ENCODE peak calls at places on chromosomes 4 and X, in seven cellular contexts. Z is A549, O is transverse colon, S is H1, H is prostate gland, P is spleen, R is IMR-90. G is an unnamed sample. For H3K9me3, the result is how much of the 10 kb centered on the place peaks cover.

GRCh38 chr4:39568805-39569204 is 41.6 kb upstream of the UGDH start:
- DNase-seq in Z (no peak), O (no peak), S (no peak), H (peak), P (no peak), R (no peak), G (no peak)

GRCh38 chrX:37993857-37994619 is 12.3 kb upstream of the SYTL5 start:
- DNase-seq in Z (no peak), O (peak), S (peak), H (peak), P (no peak), R (no peak), G (no peak)

GRCh38 chr4:53185853-53186590 is 179.8 kb downstream of the SCFD2 start:
- DNase-seq in Z (no peak), O (no peak), S (no peak), H (no peak), P (no peak), R (peak), G (no peak)

GRCh38 chrX:38929966-38930421 is 128.7 kb downstream of the MID1IP1 start:
- DNase-seq in Z (no peak), O (no peak), S (no peak), H (no peak), P (no peak), R (peak), G (no peak)

GRCh38 chr4:141074098-141074878 is 59.0 kb downstream of the RNF150 start:
- DNase-seq in Z (no peak), O (no peak), S (no peak), H (no peak), P (no peak), R (no peak), G (no peak)

GRCh38 chr4:102736636-102737549 is 23.9 kb downstream of the MANBA start:
- DNase-seq in Z (no peak), O (no peak), S (no peak), H (no peak), P (no peak), R (no peak), G (no peak)

GRCh38 chr4:3514221-3514780 is 17.9 kb downstream of the LRPAP1 start:
- DNase-seq in Z (no peak), O (no peak), S (no peak), H (no peak), P (peak), R (no peak), G (no peak)

GRCh38 chr4:169485791-169486742 is 126.3 kb downstream of the NEK1 start:
- DNase-seq in Z (peak), O (peak), S (no peak), H (peak), P (no peak), R (peak), G (peak)

GRCh38 chr4:40311811-40312346 is 23.3 kb upstream of the CHRNA9 start:
- DNase-seq in Z (no peak), O (no peak), S (no peak), H (peak), P (no peak), R (no peak), G (no peak)

GRCh38 chr4:92305148-92305877 is 1.5 kb downstream of the GRID2 start:
- DNase-seq in Z (peak), O (no peak), S (peak), H (peak), P (no peak), R (peak), G (no peak)

GRCh38 chr4:1683371-1683902 is 676 bp downstream of the FAM53A start:
- DNase-seq in Z (no peak), O (peak), S (no peak), H (no peak), P (no peak), R (peak), G (peak)

GRCh38 chrX:154082396-154083133 is 15.0 kb downstream of the MECP2 start:
- DNase-seq in Z (no peak), O (no peak), S (no peak), H (no peak), P (no peak), R (peak), G (no peak)

GRCh38 chrX:153642313-153642654 is 4.7 kb upstream of the DUSP9 start:
- DNase-seq in Z (no peak), O (no peak), S (no peak), H (no peak), P (peak), R (no peak), G (no peak)

GRCh38 chr4:132346016-132346415 is 803.1 kb upstream of the PCDH10 start:
- DNase-seq in Z (no peak), O (no peak), S (no peak), H (no peak), P (no peak), R (no peak), G (no peak)

DNA sequence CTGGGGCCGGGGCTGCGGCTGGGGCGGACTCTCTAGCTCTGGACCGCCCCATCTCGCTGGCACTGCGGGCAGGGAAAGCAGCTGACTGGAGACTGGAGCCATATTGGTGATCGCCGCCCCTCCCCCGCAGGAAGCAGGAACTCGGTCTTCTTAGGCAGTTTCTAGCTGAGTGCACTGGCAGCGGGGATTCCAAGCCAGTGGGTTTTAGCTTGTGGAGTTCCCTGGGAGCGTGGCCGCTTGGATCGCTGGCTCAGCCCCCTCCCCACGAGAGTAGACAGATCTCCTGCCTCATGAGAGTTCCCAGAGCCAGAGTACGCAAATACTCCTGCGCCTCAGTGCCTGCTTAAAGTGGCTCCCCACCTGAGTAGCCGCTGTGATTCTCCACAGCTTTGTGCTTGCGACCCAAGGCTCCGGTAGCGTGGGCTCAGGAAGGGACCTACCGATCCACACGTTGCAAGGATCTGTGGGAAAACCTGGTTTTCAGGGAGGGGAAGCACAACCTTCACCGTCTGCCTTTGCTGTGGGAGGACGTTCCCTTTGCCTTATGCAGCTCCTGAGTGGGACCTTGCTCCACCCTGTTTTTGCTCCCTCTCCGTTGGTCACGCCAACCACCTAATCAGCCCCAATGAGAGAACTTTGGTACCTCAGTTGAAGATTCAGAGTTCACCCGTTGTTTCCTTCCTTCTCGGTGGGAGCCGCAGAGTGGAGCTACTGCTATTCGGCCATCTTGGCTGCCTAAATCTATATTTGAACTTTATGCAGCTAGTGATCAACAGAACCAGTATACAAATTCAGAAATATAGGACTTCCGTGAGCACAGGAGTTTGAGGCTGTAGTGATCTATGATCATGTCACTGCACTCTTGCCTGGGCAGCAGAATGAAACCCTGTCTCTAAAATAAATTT is 803.9 kb upstream of the PCDH10 start:
- DNase-seq in Z (no peak), O (no peak), S (no peak), H (no peak), P (no peak), R (no peak), G (no peak)
- TF ChIP-seq POLR2A in Z (no peak), O (no peak), S (no peak), H (no peak), P (no peak), R (no peak), G (no peak)

DNA sequence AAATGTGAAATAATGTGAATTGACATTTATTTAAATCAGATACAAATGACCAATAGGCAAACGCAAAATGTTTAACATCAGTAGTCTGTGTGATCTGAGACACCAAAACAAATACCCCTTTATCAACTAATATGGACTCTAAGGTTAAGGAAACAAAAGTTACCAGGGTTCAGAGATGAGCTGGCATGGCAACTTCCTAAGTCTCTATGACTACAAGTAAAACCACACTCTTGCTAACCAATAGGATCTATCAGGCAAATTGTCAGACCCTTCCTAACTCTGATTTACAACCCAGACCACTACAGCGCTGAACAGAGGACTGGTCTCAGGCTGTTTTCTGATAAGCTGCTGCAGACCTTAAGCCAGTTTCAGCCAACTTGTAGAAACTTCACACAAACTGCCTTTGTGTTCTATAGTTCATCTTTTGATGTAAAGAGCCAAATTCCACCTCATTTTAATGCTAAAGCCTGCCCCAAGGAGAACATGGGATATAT is 608.0 kb downstream of the TLL1 start:
- DNase-seq in Z (no peak), O (no peak), S (no peak), H (no peak), P (no peak), R (no peak), G (no peak)
- H3K9me3 ChIP-seq in Z (under half), O (under half), S (under half), H (under half), P (under half), R (under half), G (under half)

GRCh38 chrX:107672955-107673378 is 44.7 kb downstream of the PRPS1 start:
- DNase-seq in Z (peak), O (peak), S (no peak), H (peak), P (peak), R (peak), G (peak)
- TF ChIP-seq POLR2A in Z (no peak), O (peak), S (no peak), H (no peak), P (peak), R (no peak), G (no peak)

GRCh38 chr4:67659065-67659464 is 41.9 kb downstream of the UBA6 start:
- DNase-seq in Z (no peak), O (no peak), S (no peak), H (no peak), P (no peak), R (no peak), G (no peak)
- H3K9me3 ChIP-seq in Z (under half), O (under half), S (under half), H (under half), P (under half), R (under half), G (under half)

DNA sequence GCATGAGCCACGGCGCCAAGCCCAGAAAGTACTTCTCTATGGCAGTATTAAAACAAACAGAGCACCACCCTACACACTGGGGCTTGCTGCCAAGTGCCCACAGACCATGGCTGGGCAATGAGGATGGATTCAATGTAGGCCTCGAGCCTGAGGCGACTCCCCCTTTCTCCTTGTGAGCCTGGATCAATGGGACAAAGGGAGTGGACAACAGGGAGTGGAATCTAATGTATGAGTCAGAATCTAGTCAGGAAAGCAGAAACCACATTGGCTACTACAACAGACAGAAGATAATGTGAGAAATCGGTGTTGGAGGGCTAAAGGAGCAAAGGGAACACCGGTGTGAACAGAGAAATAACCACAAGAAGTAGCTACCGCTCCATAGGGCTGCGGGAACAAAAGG is 37.7 kb upstream of the OCIAD2 start:
- DNase-seq in Z (peak), O (peak), S (no peak), H (no peak), P (no peak), R (no peak), G (no peak)
- TF ChIP-seq POLR2A in Z (no peak), O (no peak), S (no peak), H (no peak), P (no peak), R (no peak), G (no peak)

DNA sequence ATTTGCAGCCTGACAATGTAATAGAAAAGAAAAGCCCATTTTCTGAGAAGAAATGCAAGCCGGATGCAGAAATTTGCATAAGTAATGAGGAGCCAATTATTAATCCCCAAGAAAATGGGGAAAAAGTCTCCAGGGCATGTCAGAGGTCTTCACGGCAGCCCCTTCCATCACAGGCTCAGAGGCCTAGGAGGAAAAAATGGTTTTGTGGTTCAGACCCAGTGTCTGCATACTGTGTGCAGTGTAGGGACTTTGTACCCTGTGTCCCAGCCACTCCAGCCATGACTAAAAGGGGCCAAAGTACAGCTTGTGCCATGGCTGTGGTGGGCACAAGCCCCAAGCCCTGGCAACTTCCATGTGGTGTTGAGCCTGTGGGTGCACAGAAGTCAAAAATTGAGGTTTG is 92.2 kb downstream of the SH3BGRL start:
- DNase-seq in Z (no peak), O (no peak), S (no peak), H (no peak), P (no peak), R (no peak), G (no peak)
- H3K9me3 ChIP-seq in Z (under half), O (under half), S (under half), H (under half), P (under half), R (under half), G (under half)

GRCh38 chr4:185381794-185382193 is 13.9 kb downstream of the LRP2BP start:
- DNase-seq in Z (no peak), O (no peak), S (no peak), H (no peak), P (no peak), R (peak), G (no peak)

GRCh38 chr4:185374573-185374972 is 21.2 kb downstream of the LRP2BP start:
- DNase-seq in Z (no peak), O (no peak), S (no peak), H (no peak), P (no peak), R (no peak), G (no peak)

GRCh38 chr4:185380320-185380719 is 15.4 kb downstream of the LRP2BP start:
- DNase-seq in Z (no peak), O (no peak), S (no peak), H (no peak), P (no peak), R (no peak), G (no peak)

GRCh38 chr4:185379326-185380295 is 16.1 kb downstream of the LRP2BP start:
- DNase-seq in Z (no peak), O (no peak), S (no peak), H (no peak), P (no peak), R (no peak), G (no peak)

GRCh38 chr4:185378264-185378663 is 17.5 kb downstream of the LRP2BP start:
- DNase-seq in Z (no peak), O (no peak), S (no peak), H (no peak), P (no peak), R (no peak), G (no peak)
- TF ChIP-seq POLR2A in Z (no peak), O (no peak), S (no peak), H (no peak), P (no peak), R (no peak), G (no peak)

G was measured in uterus.